ENCODE peak calls at places on chromosome 17, in seven cellular contexts. O, Y, I, W, R, C and Q are unnamed samples.

GRCh38 chr17:65531508-65532431 is 29.7 kb downstream of the AXIN2 start:
- DNase-seq in O (no peak), C (peak), Y (no peak), I (peak), R (no peak), W (no peak), Q (no peak)

GRCh38 chr17:61411114-61411943 is 11.7 kb downstream of the TBX2 start:
- DNase-seq in R (peak), Y (peak), W (peak), O (no peak), I (peak), C (peak), Q (peak)

GRCh38 chr17:36661047-36661666 is 59.8 kb downstream of the MRM1 start:
- DNase-seq in R (no peak), W (no peak), I (no peak), O (no peak), C (no peak), Y (no peak), Q (no peak)

GRCh38 chr17:5558815-5559785 is 25.2 kb downstream of the NLRP1 start:
- DNase-seq in C (no peak), Y (no peak), O (no peak), W (no peak), R (no peak), I (no peak), Q (no peak)

GRCh38 chr17:27333410-27333980 is 39.6 kb downstream of the WSB1 start:
- DNase-seq in I (no peak), R (no peak), Y (no peak), O (no peak), W (no peak), C (no peak), Q (no peak)

GRCh38 chr17:5747276-5747675 is 163.0 kb upstream of the NLRP1 start:
- DNase-seq in W (no peak), C (no peak), R (no peak), O (no peak), I (no peak), Y (no peak), Q (no peak)

GRCh38 chr17:1294157-1294717 is 14.8 kb downstream of the TRARG1 start:
- DNase-seq in C (no peak), I (no peak), O (no peak), Y (no peak), W (no peak), R (no peak), Q (no peak)

GRCh38 chr17:51585514-51586104 is 325.3 kb downstream of the UTP18 start:
- DNase-seq in I (peak), W (peak), C (peak), Y (peak), O (no peak), R (no peak), Q (no peak)

GRCh38 chr17:78529871-78530670 is 47.1 kb downstream of the DNAH17 start:
- DNase-seq in R (peak), C (no peak), Y (no peak), I (no peak), W (no peak), O (no peak), Q (no peak)

GRCh38 chr17:60716766-60717165 is 39.1 kb downstream of the BCAS3 start:
- DNase-seq in I (no peak), Y (no peak), W (no peak), C (no peak), O (no peak), R (no peak), Q (no peak)

GRCh38 chr17:72618018-72618509 is 474.4 kb downstream of the SLC39A11 start:
- DNase-seq in O (no peak), W (no peak), I (no peak), Y (peak), C (no peak), R (no peak), Q (no peak)

GRCh38 chr17:1173456-1174370 is 6.1 kb downstream of the ABR start:
- DNase-seq in I (no peak), R (no peak), Y (no peak), C (no peak), O (no peak), W (no peak), Q (no peak)

GRCh38 chr17:4898927-4899326 is 409 bp upstream of the C17orf107 start:
- DNase-seq in R (no peak), Y (no peak), O (no peak), W (no peak), C (no peak), I (no peak), Q (no peak)

GRCh38 chr17:51668155-51668962 is 408.0 kb downstream of the UTP18 start:
- DNase-seq in Y (no peak), W (no peak), C (no peak), I (no peak), O (no peak), R (peak), Q (no peak)

GRCh38 chr17:81148571-81148970 is 16.7 kb upstream of the PVALEF start:
- DNase-seq in C (no peak), W (no peak), Y (no peak), O (no peak), I (no peak), R (no peak), Q (no peak)

GRCh38 chr17:1736348-1737281 is 6.1 kb upstream of the SERPINF2 start:
- DNase-seq in R (peak), O (no peak), I (peak), Y (no peak), C (no peak), W (peak), Q (peak)

DNA sequence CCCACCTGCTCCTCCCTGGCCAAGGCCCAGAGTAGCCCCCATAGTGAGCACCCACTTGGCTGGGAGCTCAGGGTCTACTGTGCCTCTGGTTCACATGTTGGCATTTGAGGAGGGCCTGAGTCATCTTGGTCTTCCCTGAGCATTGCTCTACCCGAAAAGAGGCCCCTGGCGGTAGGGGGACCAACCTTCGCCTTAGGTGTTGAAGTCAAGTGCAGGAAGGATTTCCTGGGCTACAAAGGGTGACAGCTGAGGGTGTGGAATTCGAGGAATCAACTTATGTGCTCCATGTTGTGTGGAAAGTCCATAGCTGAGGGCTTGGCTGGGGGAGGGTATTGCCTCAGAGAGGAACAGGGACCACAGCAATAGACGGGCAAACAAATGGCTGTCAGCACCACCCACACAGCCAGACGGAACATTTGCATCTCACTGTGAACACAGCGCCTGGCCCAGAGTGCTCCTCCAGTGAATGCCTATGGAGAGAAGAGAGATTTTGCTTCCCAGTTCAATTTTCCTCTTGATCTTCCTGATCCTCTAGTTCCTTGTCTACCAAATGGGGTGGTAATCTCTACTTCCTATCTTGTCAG is 35.6 kb upstream of the NGFR start:
- DNase-seq in R (no peak), Y (no peak), W (no peak), C (no peak), I (no peak), O (no peak), Q (no peak)
- TF ChIP-seq CTCF in R (no peak), Y (no peak), W (no peak), C (no peak), I (no peak), O (no peak), Q (no peak)

DNA sequence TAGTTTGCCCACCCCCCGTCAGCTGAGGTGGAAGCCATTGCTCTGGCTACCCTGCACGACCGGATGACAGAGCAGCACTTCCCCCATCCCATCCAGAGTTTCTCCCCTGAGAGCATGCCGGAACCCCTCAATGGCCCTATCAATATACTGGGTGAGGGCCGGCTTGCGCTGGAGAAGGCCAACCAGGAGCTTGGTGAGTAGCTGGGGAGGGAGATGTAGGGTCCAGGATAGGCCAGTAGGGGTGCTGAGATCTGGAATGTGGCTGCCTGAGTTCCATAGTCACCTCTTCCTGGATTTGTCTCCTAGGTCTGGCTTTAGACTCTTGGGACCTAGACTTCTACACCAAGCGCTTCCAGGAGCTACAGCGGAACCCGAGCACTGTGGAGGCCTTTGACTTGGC is 6.4 kb downstream of the PFAS start:
- DNase-seq in C (no peak), O (no peak), W (no peak), I (no peak), R (no peak), Y (no peak), Q (no peak)
- TF ChIP-seq CTCF in C (peak), O (no peak), W (no peak), I (no peak), R (no peak), Y (no peak), Q (no peak)

DNA sequence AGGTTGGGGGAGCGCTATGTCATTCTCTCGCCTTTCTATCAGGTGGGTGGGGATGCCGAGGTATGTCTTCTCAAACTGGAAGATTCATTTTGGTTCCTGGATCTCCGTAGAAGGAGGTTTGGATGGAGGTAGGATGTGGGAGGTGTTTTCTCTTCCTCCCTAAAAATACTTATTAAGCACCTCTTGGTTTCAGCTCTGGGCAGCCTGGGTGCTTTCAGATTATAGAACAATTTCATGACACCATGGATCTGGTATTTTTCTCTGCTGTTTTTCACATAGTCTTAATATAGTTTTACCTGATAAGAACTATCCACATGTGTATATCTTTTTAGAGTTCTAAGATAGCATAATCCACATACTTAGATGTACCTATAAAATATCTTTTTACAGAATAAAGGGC is 92.9 kb downstream of the YPEL2 start:
- DNase-seq in O (no peak), Y (no peak), C (no peak), W (no peak), I (no peak), R (no peak), Q (no peak)
- TF ChIP-seq CTCF in O (no peak), Y (no peak), C (no peak), W (no peak), I (no peak), R (no peak), Q (no peak)

DNA sequence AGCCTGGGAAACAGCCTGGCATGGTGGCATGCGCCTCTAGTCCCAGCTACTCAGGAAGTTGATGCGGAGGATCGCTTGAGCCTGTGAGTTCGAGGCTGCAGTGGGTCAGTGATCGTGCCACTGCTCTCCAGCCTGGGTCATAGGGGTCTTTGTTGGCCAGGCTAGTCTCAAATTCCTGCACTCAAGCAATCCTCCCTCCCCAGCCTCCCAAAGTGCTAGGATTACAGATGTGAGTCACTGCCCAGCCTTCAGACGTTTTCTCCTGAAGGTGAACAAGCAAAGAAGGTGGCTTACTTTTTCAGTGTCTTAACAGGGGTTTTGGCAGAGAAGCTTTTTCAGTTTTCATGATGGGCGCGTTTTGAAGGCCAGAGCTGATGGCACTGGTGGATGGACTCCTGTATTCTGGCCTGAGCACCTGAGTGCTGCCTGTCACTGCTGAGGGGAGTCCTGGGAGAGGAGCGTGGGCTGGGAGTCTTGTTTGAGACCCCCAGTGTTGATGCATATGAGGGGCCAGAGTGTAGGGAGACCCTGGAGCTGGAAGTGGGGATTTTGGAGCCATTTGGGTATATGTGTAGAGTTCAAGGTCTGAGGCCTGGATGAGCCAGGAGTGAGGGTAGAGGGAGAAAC is 41.4 kb downstream of the FOXK2 start:
- DNase-seq in C (no peak), I (no peak), R (no peak), W (no peak), Y (no peak), O (no peak), Q (no peak)
- TF ChIP-seq CTCF in C (no peak), I (no peak), R (no peak), W (no peak), Y (no peak), O (no peak), Q (no peak)

DNA sequence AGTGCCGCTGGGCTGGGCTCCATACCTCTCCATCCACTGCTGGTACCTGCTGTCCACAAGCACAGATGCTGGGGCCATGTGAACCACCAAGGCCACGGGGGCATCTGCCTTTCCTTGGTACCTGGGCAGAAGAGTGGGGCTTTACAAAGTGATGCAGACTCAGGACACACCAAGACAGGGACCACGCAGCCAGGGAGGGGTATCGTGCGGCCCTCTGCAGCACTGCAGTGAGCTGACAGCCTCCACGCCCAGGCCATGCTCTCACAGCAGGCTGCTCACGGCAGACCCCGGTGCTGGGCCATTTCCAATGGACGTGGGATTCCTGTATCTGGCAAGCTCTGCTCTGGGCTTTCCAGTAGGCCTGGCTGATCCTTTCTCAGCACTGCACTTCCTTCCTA is 14.4 kb downstream of the ELAC2 start:
- DNase-seq in Y (no peak), W (no peak), I (no peak), O (no peak), C (no peak), R (no peak), Q (no peak)
- TF ChIP-seq CTCF in Y (no peak), W (no peak), I (no peak), O (no peak), C (peak), R (no peak), Q (no peak)

GRCh38 chr17:39270923-39271322 is 45.2 kb upstream of the STAC2 start:
- DNase-seq in W (peak), Y (peak), I (no peak), C (no peak), O (no peak), R (no peak), Q (peak)
- TF ChIP-seq CTCF in W (no peak), Y (peak), I (no peak), C (peak), O (peak), R (no peak), Q (peak)

GRCh38 chr17:7889166-7889584 is 586 bp downstream of the CHD3 start:
- DNase-seq in O (peak), R (peak), C (peak), I (peak), Y (peak), W (no peak), Q (no peak)
- TF ChIP-seq CTCF in O (peak), R (peak), C (peak), I (no peak), Y (peak), W (no peak), Q (no peak)

GRCh38 chr17:29933379-29933778 is 3.4 kb upstream of the SSH2 start:
- DNase-seq in W (no peak), R (no peak), I (no peak), Y (peak), C (no peak), O (no peak), Q (no peak)
- TF ChIP-seq CTCF in W (no peak), R (no peak), I (no peak), Y (peak), C (no peak), O (peak), Q (no peak)

GRCh38 chr17:8003594-8004181 is 1.3 kb downstream of the GUCY2D start:
- DNase-seq in W (no peak), O (no peak), C (no peak), I (no peak), R (peak), Y (no peak), Q (no peak)

GRCh38 chr17:8004899-8005298 is 2.5 kb downstream of the GUCY2D start:
- DNase-seq in O (no peak), I (no peak), C (no peak), W (no peak), R (no peak), Y (no peak), Q (no peak)

GRCh38 chr17:8005357-8005756 is 2.9 kb downstream of the GUCY2D start:
- DNase-seq in I (no peak), W (no peak), C (no peak), Y (no peak), O (no peak), R (no peak), Q (no peak)

GRCh38 chr17:8001976-8002645 is at the start of gene GUCY2D:
- DNase-seq in C (no peak), W (peak), R (peak), O (no peak), Y (no peak), I (no peak), Q (peak)

DNA sequence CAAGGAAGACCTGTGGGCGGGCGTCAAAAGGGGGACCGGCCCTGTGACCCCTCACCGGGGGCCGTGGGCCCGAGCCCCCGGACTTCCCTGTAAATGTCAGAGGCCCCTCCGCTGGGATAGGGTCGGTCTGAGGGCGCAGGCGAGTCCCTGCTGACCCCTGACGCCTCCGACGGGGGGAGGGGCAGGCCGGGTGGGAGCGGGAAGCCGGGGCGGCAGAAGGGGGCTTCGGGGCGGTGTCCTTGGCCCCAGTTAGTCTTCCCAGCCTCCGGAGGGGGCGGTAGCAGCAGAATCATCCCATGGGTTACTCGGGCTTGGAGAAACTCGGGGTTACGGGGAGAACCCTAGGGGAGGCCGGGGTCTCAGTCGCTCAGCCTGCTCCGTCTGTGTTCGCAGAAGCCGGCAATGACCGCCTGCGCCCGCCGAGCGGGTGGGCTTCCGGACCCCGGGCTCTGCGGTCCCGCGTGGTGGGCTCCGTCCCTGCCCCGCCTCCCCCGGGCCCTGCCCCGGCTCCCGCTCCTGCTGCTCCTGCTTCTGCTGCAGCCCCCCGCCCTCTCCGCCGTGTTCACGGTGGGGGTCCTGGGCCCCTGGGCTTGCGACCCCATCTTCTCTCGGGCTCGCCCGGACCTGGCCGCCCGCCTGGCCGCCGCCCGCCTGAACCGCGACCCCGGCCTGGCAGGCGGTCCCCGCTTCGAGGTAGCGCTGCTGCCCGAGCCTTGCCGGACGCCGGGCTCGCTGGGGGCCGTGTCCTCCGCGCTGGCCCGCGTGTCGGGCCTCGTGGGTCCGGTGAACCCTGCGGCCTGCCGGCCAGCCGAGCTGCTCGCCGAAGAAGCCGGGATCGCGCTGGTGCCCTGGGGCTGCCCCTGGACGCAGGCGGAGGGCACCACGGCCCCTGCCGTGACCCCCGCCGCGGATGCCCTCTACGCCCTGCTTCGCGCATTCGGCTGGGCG is 505 bp downstream of the GUCY2D start:
- DNase-seq in C (no peak), W (no peak), Y (no peak), R (peak), I (no peak), O (no peak), Q (no peak)
- TF ChIP-seq CTCF in C (no peak), W (no peak), Y (no peak), R (no peak), I (no peak), O (no peak), Q (no peak)

DNA sequence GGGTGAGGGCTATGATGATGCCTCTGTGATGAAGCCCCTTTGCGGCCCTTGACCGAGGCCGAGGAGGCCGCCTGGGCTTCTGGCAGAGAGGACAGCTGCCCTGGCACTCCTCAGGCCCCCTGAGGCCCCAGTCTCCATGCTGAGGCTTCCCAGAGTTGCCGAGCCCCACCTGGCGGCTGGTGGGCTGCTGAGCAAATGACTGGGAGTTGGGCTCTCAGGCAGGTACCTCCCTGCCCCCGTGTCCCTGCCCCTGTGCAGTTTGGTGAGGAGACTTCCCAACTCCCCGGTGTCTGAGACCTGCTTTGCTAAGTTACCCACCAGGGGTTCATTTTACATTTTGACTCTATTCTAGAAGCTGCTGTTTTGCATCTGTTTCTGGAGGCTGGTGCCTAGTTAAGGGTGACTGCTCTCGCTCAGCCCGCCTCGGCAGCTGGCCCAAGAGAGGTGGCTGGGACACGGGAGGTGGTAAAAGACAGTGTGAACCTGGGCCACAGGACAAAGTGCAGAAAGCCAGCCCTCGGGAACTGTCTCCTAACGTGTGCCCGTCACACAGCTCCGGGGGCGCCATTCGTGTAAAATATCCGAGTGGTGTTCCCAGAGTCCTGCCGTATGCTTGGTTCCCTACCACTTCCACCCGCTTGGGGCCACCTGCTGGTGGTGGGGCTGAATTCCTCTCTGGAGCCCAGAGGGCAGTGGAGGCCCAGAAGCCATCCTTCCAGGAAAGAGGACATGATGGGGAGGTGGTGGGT is 134.5 kb downstream of the RAB11FIP4 start:
- DNase-seq in W (no peak), I (no peak), C (peak), Y (peak), R (no peak), O (no peak), Q (no peak)
- TF ChIP-seq CTCF in W (peak), I (peak), C (peak), Y (no peak), R (no peak), O (peak), Q (peak)